ENCODE peak calls at places on chromosomes 13 and 19, in six cellular contexts. One of them, this sample, is unnamed.

GRCh38 chr13:111845621-111846351 is 221.2 kb upstream of the SOX1 start:
- DNase-seq in tibial nerve: no peak
- DNase-seq in SJCRH30: no peak
- DNase-seq in esophagus squamous epithelium: no peak
- DNase-seq in transverse colon: no peak
- DNase-seq in RWPE1: no peak
- DNase-seq in this sample: no peak

GRCh38 chr19:41219924-41220567 is 1.0 kb downstream of the AXL start:
- DNase-seq in tibial nerve: no peak
- DNase-seq in SJCRH30: peak; percentile 48
- DNase-seq in esophagus squamous epithelium: no peak
- DNase-seq in transverse colon: peak; percentile 25
- DNase-seq in RWPE1: no peak
- DNase-seq in this sample: no peak

GRCh38 chr13:63954683-63955082 is 2539.0 kb upstream of the PCDH20 start:
- DNase-seq in tibial nerve: no peak
- DNase-seq in SJCRH30: no peak
- DNase-seq in esophagus squamous epithelium: no peak
- DNase-seq in transverse colon: no peak
- DNase-seq in RWPE1: no peak
- DNase-seq in this sample: no peak

GRCh38 chr19:6056282-6056741 is 54.0 kb downstream of the RFX2 start:
- DNase-seq in tibial nerve: no peak
- DNase-seq in SJCRH30: no peak
- DNase-seq in esophagus squamous epithelium: no peak
- DNase-seq in transverse colon: peak; percentile 62
- DNase-seq in RWPE1: no peak
- DNase-seq in this sample: no peak

GRCh38 chr19:55638864-55639359 is 1.9 kb upstream of the ZNF580 start:
- DNase-seq in tibial nerve: no peak
- DNase-seq in SJCRH30: peak; percentile 73
- DNase-seq in esophagus squamous epithelium: no peak
- DNase-seq in transverse colon: no peak
- DNase-seq in RWPE1: no peak
- DNase-seq in this sample: no peak

GRCh38 chr13:76873454-76873853 is 12.8 kb downstream of the KCTD12 start:
- DNase-seq in tibial nerve: no peak
- DNase-seq in SJCRH30: no peak
- DNase-seq in esophagus squamous epithelium: no peak
- DNase-seq in transverse colon: no peak
- DNase-seq in RWPE1: no peak
- DNase-seq in this sample: no peak

GRCh38 chr19:18218159-18218558 is 8.1 kb downstream of the PDE4C start:
- DNase-seq in tibial nerve: no peak
- DNase-seq in SJCRH30: no peak
- DNase-seq in esophagus squamous epithelium: no peak
- DNase-seq in transverse colon: no peak
- DNase-seq in RWPE1: no peak
- DNase-seq in this sample: no peak

GRCh38 chr13:51585696-51586095 is 1.4 kb downstream of the WDFY2 start:
- DNase-seq in tibial nerve: no peak
- DNase-seq in SJCRH30: no peak
- DNase-seq in esophagus squamous epithelium: no peak
- DNase-seq in transverse colon: no peak
- DNase-seq in RWPE1: no peak
- DNase-seq in this sample: no peak

GRCh38 chr19:15200575-15201364 is at the start of gene NOTCH3:
- DNase-seq in tibial nerve: no peak
- DNase-seq in SJCRH30: peak; percentile 51
- DNase-seq in esophagus squamous epithelium: no peak
- DNase-seq in transverse colon: no peak
- DNase-seq in RWPE1: no peak
- DNase-seq in this sample: no peak

GRCh38 chr19:18156841-18157464 is 4.0 kb downstream of the PIK3R2 start:
- DNase-seq in tibial nerve: peak; percentile 55
- DNase-seq in SJCRH30: peak; percentile 99
- DNase-seq in esophagus squamous epithelium: no peak
- DNase-seq in transverse colon: peak; percentile 94
- DNase-seq in RWPE1: peak; percentile 96
- DNase-seq in this sample: no peak

GRCh38 chr13:108120332-108120731 is 95.0 kb downstream of the LIG4 start:
- DNase-seq in tibial nerve: no peak
- DNase-seq in SJCRH30: no peak
- DNase-seq in esophagus squamous epithelium: no peak
- DNase-seq in transverse colon: no peak
- DNase-seq in RWPE1: no peak
- DNase-seq in this sample: no peak

GRCh38 chr13:111079375-111079774 is 35.7 kb upstream of the ARHGEF7 start:
- DNase-seq in tibial nerve: no peak
- DNase-seq in SJCRH30: no peak
- DNase-seq in esophagus squamous epithelium: no peak
- DNase-seq in transverse colon: no peak
- DNase-seq in RWPE1: no peak
- DNase-seq in this sample: no peak

GRCh38 chr19:913080-913748 is at the start of gene R3HDM4:
- DNase-seq in tibial nerve: peak; percentile 67
- DNase-seq in SJCRH30: peak; percentile 51
- DNase-seq in esophagus squamous epithelium: no peak
- DNase-seq in transverse colon: peak; percentile 89
- DNase-seq in RWPE1: peak; percentile 67
- DNase-seq in this sample: no peak

GRCh38 chr19:37929512-37929911 is 22.5 kb downstream of the SIPA1L3 start:
- DNase-seq in tibial nerve: no peak
- DNase-seq in SJCRH30: no peak
- DNase-seq in esophagus squamous epithelium: no peak
- DNase-seq in transverse colon: no peak
- DNase-seq in RWPE1: no peak
- DNase-seq in this sample: no peak

GRCh38 chr13:110555601-110556223 is 5.8 kb downstream of the RAB20 start:
- DNase-seq in tibial nerve: no peak
- DNase-seq in SJCRH30: no peak
- DNase-seq in esophagus squamous epithelium: no peak
- DNase-seq in transverse colon: peak; percentile 44
- DNase-seq in RWPE1: no peak
- DNase-seq in this sample: no peak

GRCh38 chr13:50910483-50910805 is 853 bp downstream of the RNASEH2B start:
- DNase-seq in tibial nerve: peak; percentile 16
- DNase-seq in SJCRH30: peak; percentile 69
- DNase-seq in esophagus squamous epithelium: no peak
- DNase-seq in transverse colon: no peak
- DNase-seq in RWPE1: peak; percentile 30
- DNase-seq in this sample: no peak

GRCh38 chr19:2054763-2055162 is 3.7 kb upstream of the MKNK2 start:
- DNase-seq in tibial nerve: no peak
- DNase-seq in SJCRH30: no peak
- DNase-seq in esophagus squamous epithelium: no peak
- DNase-seq in transverse colon: peak; percentile 81
- DNase-seq in RWPE1: no peak
- DNase-seq in this sample: no peak

GRCh38 chr19:18465964-18466339 is 28.0 kb upstream of the ISYNA1 start:
- DNase-seq in tibial nerve: no peak
- DNase-seq in SJCRH30: no peak
- DNase-seq in esophagus squamous epithelium: no peak
- DNase-seq in transverse colon: no peak
- DNase-seq in RWPE1: no peak
- DNase-seq in this sample: no peak

GRCh38 chr19:6220385-6221191 is 59.2 kb downstream of the MLLT1 start:
- DNase-seq in tibial nerve: peak; percentile 66
- DNase-seq in SJCRH30: no peak
- DNase-seq in esophagus squamous epithelium: no peak
- DNase-seq in transverse colon: peak; percentile 47
- DNase-seq in RWPE1: no peak
- DNase-seq in this sample: no peak

GRCh38 chr19:15126511-15126910 is 19.3 kb downstream of the SYDE1 start:
- DNase-seq in tibial nerve: no peak
- DNase-seq in SJCRH30: no peak
- DNase-seq in esophagus squamous epithelium: no peak
- DNase-seq in transverse colon: no peak
- DNase-seq in RWPE1: no peak
- DNase-seq in this sample: no peak

GRCh38 chr19:48713041-48713863 is 6.3 kb downstream of the MAMSTR start:
- DNase-seq in tibial nerve: no peak
- DNase-seq in SJCRH30: no peak
- DNase-seq in esophagus squamous epithelium: no peak
- DNase-seq in transverse colon: no peak
- DNase-seq in RWPE1: no peak
- DNase-seq in this sample: no peak

GRCh38 chr13:35866801-35867200 is 264.4 kb downstream of the DCLK1 start:
- DNase-seq in tibial nerve: no peak
- DNase-seq in SJCRH30: no peak
- DNase-seq in esophagus squamous epithelium: no peak
- DNase-seq in transverse colon: no peak
- DNase-seq in RWPE1: no peak
- DNase-seq in this sample: no peak

GRCh38 chr19:30090963-30091362 is 148.9 kb downstream of the URI1 start:
- DNase-seq in tibial nerve: no peak
- DNase-seq in SJCRH30: no peak
- DNase-seq in esophagus squamous epithelium: no peak
- DNase-seq in transverse colon: no peak
- DNase-seq in RWPE1: no peak
- DNase-seq in this sample: no peak

GRCh38 chr19:29467824-29468401 is 57.9 kb upstream of the VSTM2B start:
- DNase-seq in tibial nerve: no peak
- DNase-seq in SJCRH30: peak; percentile 24
- DNase-seq in esophagus squamous epithelium: no peak
- DNase-seq in transverse colon: no peak
- DNase-seq in RWPE1: peak; percentile 15
- DNase-seq in this sample: no peak

GRCh38 chr19:46380690-46381089 is 32.7 kb downstream of the CCDC8 start:
- DNase-seq in tibial nerve: no peak
- DNase-seq in SJCRH30: no peak
- DNase-seq in esophagus squamous epithelium: no peak
- DNase-seq in transverse colon: no peak
- DNase-seq in RWPE1: no peak
- DNase-seq in this sample: no peak

GRCh38 chr13:28329395-28330158 is 165.4 kb downstream of the FLT1 start:
- DNase-seq in tibial nerve: no peak
- DNase-seq in SJCRH30: no peak
- DNase-seq in esophagus squamous epithelium: no peak
- DNase-seq in transverse colon: no peak
- DNase-seq in RWPE1: no peak
- DNase-seq in this sample: no peak

GRCh38 chr13:100883453-100883852 is 208.9 kb upstream of the TMTC4 start:
- DNase-seq in tibial nerve: no peak
- DNase-seq in SJCRH30: no peak
- DNase-seq in esophagus squamous epithelium: no peak
- DNase-seq in transverse colon: no peak
- DNase-seq in RWPE1: no peak
- DNase-seq in this sample: no peak

GRCh38 chr13:67227131-67227983 is 2.8 kb downstream of the PCDH9 start:
- DNase-seq in tibial nerve: no peak
- DNase-seq in SJCRH30: no peak
- DNase-seq in esophagus squamous epithelium: no peak
- DNase-seq in transverse colon: no peak
- DNase-seq in RWPE1: no peak
- DNase-seq in this sample: no peak

GRCh38 chr13:51557875-51558604 is 26.2 kb upstream of the WDFY2 start:
- DNase-seq in tibial nerve: no peak
- DNase-seq in SJCRH30: no peak
- DNase-seq in esophagus squamous epithelium: no peak
- DNase-seq in transverse colon: no peak
- DNase-seq in RWPE1: peak; percentile 80
- DNase-seq in this sample: no peak

DNA sequence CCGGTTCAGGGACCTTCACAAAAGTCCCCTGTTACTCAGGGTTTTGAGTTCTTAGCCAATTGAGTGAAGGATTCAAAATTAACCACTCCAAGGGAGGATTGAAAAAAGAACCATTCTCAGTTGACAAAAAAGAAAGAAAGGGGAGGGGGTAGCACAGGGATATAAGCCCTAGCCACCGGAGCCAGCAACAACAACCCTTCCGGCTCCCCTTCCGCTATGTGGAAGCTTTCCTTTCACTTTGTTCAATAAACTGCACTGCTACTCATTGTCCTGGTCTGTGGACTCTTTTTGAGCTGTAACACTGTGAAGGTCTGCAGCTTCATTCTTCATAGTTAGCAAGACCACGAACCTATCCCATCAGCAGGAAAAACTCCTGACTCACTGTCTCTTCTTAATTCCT is 1488.1 kb upstream of the PRR20A start:
- DNase-seq in tibial nerve: no peak
- DNase-seq in SJCRH30: no peak
- DNase-seq in esophagus squamous epithelium: no peak
- DNase-seq in transverse colon: no peak
- DNase-seq in RWPE1: no peak
- DNase-seq in this sample: no peak
- H3K27ac ChIP-seq in tibial nerve: no peak overlapping the region
- H3K27ac ChIP-seq in SJCRH30: no peak overlapping the region
- H3K27ac ChIP-seq in esophagus squamous epithelium: no peak overlapping the region
- H3K27ac ChIP-seq in transverse colon: no peak overlapping the region
- H3K27ac ChIP-seq in RWPE1: no peak overlapping the region
- H3K27ac ChIP-seq in this sample: no peak overlapping the region

DNA sequence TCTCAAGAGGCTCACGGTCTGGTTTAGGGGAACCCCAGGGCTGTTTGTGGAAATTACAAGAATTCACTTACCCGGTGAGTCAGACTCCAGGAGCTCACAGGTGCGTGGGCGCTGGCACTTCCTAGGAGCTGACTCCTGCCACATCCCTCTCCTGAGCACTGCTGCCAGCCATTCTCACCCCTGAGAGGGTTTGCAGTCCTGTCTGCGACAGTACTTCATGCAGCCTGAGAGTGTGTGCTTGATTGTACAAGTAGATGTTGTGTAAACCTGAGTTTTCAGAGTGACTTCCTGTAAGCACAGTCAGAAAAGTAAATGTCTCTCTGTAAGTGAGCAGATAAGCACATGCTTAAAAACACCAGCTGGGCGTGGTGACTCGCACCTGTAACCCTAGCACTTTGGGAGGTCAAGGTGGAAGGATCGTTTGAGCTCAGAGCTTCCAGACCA is 8.1 kb downstream of the MRPL4 start:
- DNase-seq in tibial nerve: no peak
- DNase-seq in SJCRH30: no peak
- DNase-seq in esophagus squamous epithelium: no peak
- DNase-seq in transverse colon: no peak
- DNase-seq in RWPE1: peak; percentile 76
- DNase-seq in this sample: no peak
- H3K27ac ChIP-seq in tibial nerve: no peak overlapping the region
- H3K27ac ChIP-seq in SJCRH30: no peak overlapping the region
- H3K27ac ChIP-seq in esophagus squamous epithelium: no peak overlapping the region
- H3K27ac ChIP-seq in transverse colon: no peak overlapping the region
- H3K27ac ChIP-seq in RWPE1: peak overlapping the region; percentile 44
- H3K27ac ChIP-seq in this sample: no peak overlapping the region

GRCh38 chr19:12666305-12667048 is at the start of the genes MAN2B1 and WDR83:
- DNase-seq in tibial nerve: peak; percentile 67
- DNase-seq in SJCRH30: peak; percentile 85
- DNase-seq in esophagus squamous epithelium: no peak
- DNase-seq in transverse colon: peak; percentile 83
- DNase-seq in RWPE1: peak; percentile 90
- DNase-seq in this sample: no peak
- H3K27ac ChIP-seq in tibial nerve: peak within 1 kb of the TSS; percentile 80
- H3K27ac ChIP-seq in SJCRH30: peak within 1 kb of the TSS; percentile 17
- H3K27ac ChIP-seq in esophagus squamous epithelium: peak within 1 kb of the TSS; percentile 80
- H3K27ac ChIP-seq in transverse colon: peak within 1 kb of the TSS; percentile 78
- H3K27ac ChIP-seq in RWPE1: peak within 1 kb of the TSS; percentile 87
- H3K27ac ChIP-seq in this sample: peak within 1 kb of the TSS; percentile 79

DNA sequence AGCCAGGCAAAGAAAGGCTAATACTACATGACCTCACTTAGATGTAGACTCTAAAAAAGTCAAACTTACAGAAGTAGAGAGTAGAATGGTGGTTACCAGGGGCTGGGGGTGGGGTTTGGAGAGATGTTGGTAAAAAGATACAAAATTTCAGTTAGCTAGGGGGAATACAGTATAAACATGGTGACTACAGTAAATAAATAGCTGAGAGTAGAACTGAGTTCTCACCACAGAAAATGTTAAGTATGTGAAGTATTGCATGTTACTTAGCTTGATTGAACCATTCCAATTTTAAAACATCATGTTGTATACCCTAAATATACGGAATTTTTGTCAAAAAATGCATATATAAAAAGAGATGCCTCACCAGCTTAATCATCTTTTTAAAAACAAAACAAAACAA is 67.5 kb upstream of the DOCK9 start:
- DNase-seq in tibial nerve: no peak
- DNase-seq in SJCRH30: no peak
- DNase-seq in esophagus squamous epithelium: no peak
- DNase-seq in transverse colon: no peak
- DNase-seq in RWPE1: no peak
- DNase-seq in this sample: no peak
- H3K27ac ChIP-seq in tibial nerve: no peak overlapping the region
- H3K27ac ChIP-seq in SJCRH30: no peak overlapping the region
- H3K27ac ChIP-seq in esophagus squamous epithelium: peak overlapping the region; percentile 86
- H3K27ac ChIP-seq in transverse colon: no peak overlapping the region
- H3K27ac ChIP-seq in RWPE1: peak overlapping the region; percentile 88
- H3K27ac ChIP-seq in this sample: no peak overlapping the region

This sample was measured in Panc1.